ENCODE peak calls at places on chromosomes 16 and 17, in nine cellular contexts. R, J, M, S, V, U, C, O and H are unnamed samples.
A peak's percentile ranks its signal among the peaks of the same experiment; 100 is the strongest.

GRCh38 chr17:37699285-37699973 is 45.4 kb downstream of the HNF1B start:
- DNase-seq in V (no peak), O (no peak), U (no peak), R (no peak), M (no peak), J (peak; percentile 66), C (no peak), S (no peak), H (no peak)

GRCh38 chr17:46991618-46992017 is 12.6 kb upstream of the RPRML start:
- DNase-seq in J (no peak), C (no peak), O (no peak), R (no peak), U (no peak), M (no peak), S (no peak), V (no peak), H (no peak)

GRCh38 chr16:78483124-78483992 is 383.9 kb downstream of the WWOX start:
- DNase-seq in C (no peak), M (no peak), O (no peak), R (no peak), S (no peak), V (no peak), J (no peak), U (no peak), H (no peak)

GRCh38 chr16:12811441-12812198 is 7.9 kb upstream of the CPPED1 start:
- DNase-seq in U (no peak), O (no peak), R (no peak), M (no peak), J (no peak), C (no peak), S (no peak), V (no peak), H (no peak)

GRCh38 chr16:17556276-17557052 is 85.7 kb upstream of the XYLT1 start:
- DNase-seq in V (peak; percentile 3), O (no peak), R (no peak), U (no peak), S (no peak), C (no peak), J (peak; percentile 58), M (no peak), H (peak; percentile 33)

GRCh38 chr17:15123593-15124590 is 141.2 kb downstream of the PMP22 start:
- DNase-seq in M (no peak), V (no peak), C (no peak), R (no peak), J (peak; percentile 98), S (no peak), O (no peak), U (no peak), H (peak; percentile 76)

GRCh38 chr17:74678541-74678940 is 34.2 kb downstream of the CD300LF start:
- DNase-seq in S (no peak), C (no peak), M (no peak), V (no peak), U (no peak), J (no peak), O (no peak), R (no peak), H (no peak)

GRCh38 chr16:75550211-75550662 is 5.8 kb downstream of the TMEM231 start:
- DNase-seq in V (peak; percentile 74), J (peak; percentile 37), S (no peak), M (peak; percentile 31), R (no peak), O (no peak), C (no peak), U (peak; percentile 1), H (peak; percentile 43)

GRCh38 chr17:39738568-39738901 is 797 bp downstream of the GRB7 start:
- DNase-seq in V (no peak), U (peak; percentile 19), R (no peak), J (no peak), O (no peak), C (peak; percentile 46), M (peak; percentile 70), S (no peak), H (no peak)

GRCh38 chr17:31596382-31597323 is 205.2 kb downstream of the RAB11FIP4 start:
- DNase-seq in U (no peak), J (peak; percentile 99), O (peak; percentile 96), M (no peak), R (peak; percentile 18), S (peak; percentile 87), C (no peak), V (peak; percentile 91), H (peak; percentile 98)

GRCh38 chr17:7767425-7768021 is 50.0 kb downstream of the DNAH2 start:
- DNase-seq in S (no peak), M (no peak), J (peak; percentile 14), O (no peak), U (no peak), R (no peak), V (no peak), C (no peak), H (peak; percentile 47)

GRCh38 chr17:73349138-73349537 is 37.3 kb upstream of the CDC42EP4 start:
- DNase-seq in M (no peak), U (no peak), S (no peak), C (no peak), J (no peak), O (no peak), R (no peak), V (no peak), H (no peak)

GRCh38 chr16:23580391-23580790 is 15.7 kb downstream of the NDUFAB1 start:
- DNase-seq in C (no peak), R (no peak), O (no peak), J (no peak), U (no peak), V (no peak), M (no peak), S (no peak), H (no peak)

GRCh38 chr17:48642059-48642842 is 16.1 kb upstream of the HOXB9 start:
- DNase-seq in R (no peak), U (no peak), M (no peak), O (no peak), V (no peak), C (no peak), J (no peak), S (no peak), H (no peak)

GRCh38 chr16:28192811-28193529 is 18.8 kb downstream of the XPO6 start:
- DNase-seq in V (peak; percentile 35), M (peak; percentile 42), C (peak; percentile 65), U (peak; percentile 75), O (no peak), R (peak; percentile 14), S (no peak), J (no peak), H (no peak)

GRCh38 chr17:47651704-47652103 is 2.0 kb downstream of the KPNB1 start:
- DNase-seq in R (no peak), J (no peak), S (no peak), O (no peak), U (no peak), M (no peak), V (no peak), C (no peak), H (no peak)

GRCh38 chr17:39800540-39800939 is 62.8 kb downstream of the GRB7 start:
- DNase-seq in J (no peak), S (no peak), V (no peak), M (no peak), O (no peak), C (peak; percentile 27), R (no peak), U (peak; percentile 75), H (no peak)

GRCh38 chr16:397736-398332 is 835 bp downstream of the NME4 start:
- DNase-seq in R (no peak), O (no peak), U (no peak), C (no peak), V (no peak), M (peak; percentile 82), J (peak; percentile 87), S (no peak), H (peak; percentile 61)

GRCh38 chr16:46974352-46974751 is 878 bp upstream of the DNAJA2 start:
- DNase-seq in S (no peak), U (peak; percentile 58), O (no peak), J (peak; percentile 16), M (no peak), C (no peak), R (no peak), V (peak; percentile 96), H (no peak)

GRCh38 chr16:89946515-89946914 is 2.0 kb upstream of the DEF8 start:
- DNase-seq in U (no peak), J (no peak), V (no peak), C (no peak), S (no peak), O (no peak), M (no peak), R (no peak), H (no peak)

GRCh38 chr16:2835638-2836493 is 5.8 kb downstream of the ZG16B start:
- DNase-seq in V (no peak), U (no peak), R (no peak), J (peak; percentile 98), S (no peak), O (peak; percentile 98), M (peak; percentile 84), C (no peak), H (peak; percentile 98)

GRCh38 chr16:56610017-56610608 is 1.7 kb downstream of the MT2A start:
- DNase-seq in S (no peak), V (peak; percentile 73), J (peak; percentile 89), R (no peak), U (peak; percentile 78), M (peak; percentile 47), O (no peak), C (peak; percentile 52), H (peak; percentile 97)

GRCh38 chr17:4950075-4950756 is 703 bp upstream of the ENO3 start:
- DNase-seq in J (peak; percentile 56), C (no peak), U (peak; percentile 34), S (no peak), V (no peak), R (no peak), O (no peak), M (peak; percentile 61), H (no peak)

GRCh38 chr16:86258713-86259112 is 251.6 kb upstream of the FOXF1 start:
- DNase-seq in M (no peak), J (peak; percentile 48), V (no peak), C (no peak), S (no peak), O (no peak), R (no peak), U (no peak), H (peak; percentile 89)

GRCh38 chr16:1612320-1613111 is at the start of gene CRAMP1:
- DNase-seq in M (no peak), U (peak; percentile 49), O (no peak), V (peak; percentile 15), S (no peak), J (peak; percentile 18), C (peak; percentile 21), R (no peak), H (no peak)

GRCh38 chr17:2542456-2542855 is 30.8 kb upstream of the METTL16 start:
- DNase-seq in J (no peak), C (no peak), S (no peak), U (no peak), O (no peak), R (no peak), V (no peak), M (no peak), H (no peak)

GRCh38 chr16:12191102-12191501 is 214.6 kb downstream of the SNX29 start:
- DNase-seq in S (no peak), M (no peak), R (no peak), V (no peak), C (no peak), O (no peak), J (no peak), U (no peak), H (no peak)

GRCh38 chr16:81938331-81939163 is 72.7 kb downstream of the SDR42E1 start:
- DNase-seq in J (no peak), R (no peak), S (no peak), V (no peak), O (no peak), C (no peak), U (no peak), M (no peak), H (no peak)

GRCh38 chr17:7833795-7834553 is at the start of gene KDM6B:
- DNase-seq in M (peak; percentile 95), V (peak; percentile 74), R (peak; percentile 28), U (peak; percentile 97), S (no peak), O (no peak), J (peak; percentile 92), C (peak; percentile 85), H (peak; percentile 85)

GRCh38 chr17:82031885-82032627 is 578 bp downstream of the RAC3 start:
- DNase-seq in J (no peak), C (no peak), M (peak; percentile 74), U (no peak), O (no peak), S (no peak), R (no peak), V (no peak), H (no peak)

GRCh38 chr17:29038511-29039300 is 4.2 kb upstream of the PIPOX start:
- DNase-seq in O (no peak), R (no peak), C (no peak), U (no peak), M (no peak), S (no peak), V (no peak), J (no peak), H (no peak)